ENCODE peak calls at places on chromosome 1, in ten cellular contexts. R is retina, H is prostate gland, T is NCI-H446 treated with DMSO at 0.1 percent for 48 hours, J is tibial artery, N is activated T-cell treated with anti-CD3 and anti-CD28 coated beads for 24 hours, U is aorta, Q is bronchial epithelial cell, O is DND-41, G is stromal cell of bone marrow. B is an unnamed sample.

GRCh38 chr1:41810446-41810845 is 108.3 kb downstream of the HIVEP3 start:
- DNase-seq in Q (peak), N (no peak), J (no peak), R (peak), T (no peak), O (peak), U (no peak), H (no peak), G (no peak), B (no peak)

GRCh38 chr1:242205622-242206489 is 207.0 kb upstream of the MAP1LC3C start:
- DNase-seq in O (no peak), T (peak), Q (peak), H (no peak), J (no peak), R (no peak), G (peak), U (no peak), N (no peak), B (no peak)

GRCh38 chr1:116433283-116434257 is 60.5 kb downstream of the ATP1A1 start:
- DNase-seq in G (no peak), Q (peak), U (no peak), O (no peak), J (no peak), H (peak), T (no peak), R (peak), N (no peak), B (no peak)

GRCh38 chr1:3898475-3898735 is 1.7 kb downstream of the C1orf174 start:
- DNase-seq in H (no peak), J (no peak), Q (no peak), T (no peak), U (no peak), G (no peak), O (no peak), R (no peak), N (no peak), B (no peak)

GRCh38 chr1:25204797-25205441 is 27.4 kb downstream of the SYF2 start:
- DNase-seq in N (no peak), R (peak), Q (peak), H (no peak), U (no peak), O (peak), G (peak), T (no peak), J (no peak), B (no peak)

GRCh38 chr1:107877092-107877491 is 87.9 kb downstream of the VAV3 start:
- DNase-seq in R (no peak), N (no peak), H (no peak), Q (peak), J (no peak), U (no peak), G (peak), O (no peak), T (peak), B (no peak)

GRCh38 chr1:108561731-108562326 is 1.9 kb downstream of the EEIG2 start:
- DNase-seq in O (peak), H (peak), R (peak), J (peak), G (no peak), U (peak), N (peak), Q (peak), T (peak), B (peak)

GRCh38 chr1:62882161-62882560 is 98.2 kb downstream of the ATG4C start:
- DNase-seq in G (no peak), N (no peak), H (no peak), U (no peak), R (peak), O (no peak), Q (peak), T (peak), J (no peak), B (no peak)

GRCh38 chr1:204410764-204411450 is 710 bp downstream of the PPP1R15B start:
- DNase-seq in N (peak), R (no peak), Q (peak), U (peak), G (no peak), J (peak), H (peak), T (no peak), O (peak), B (no peak)

GRCh38 chr1:39184354-39184818 is 20.1 kb upstream of the MACF1 start:
- DNase-seq in G (no peak), N (no peak), H (no peak), T (no peak), O (no peak), R (no peak), U (no peak), J (no peak), Q (no peak), B (no peak)

GRCh38 chr1:151946366-151946764 is 37.1 kb upstream of the THEM4 start:
- DNase-seq in O (no peak), R (no peak), Q (peak), N (no peak), J (no peak), G (no peak), H (no peak), T (no peak), U (no peak), B (no peak)

GRCh38 chr1:40838045-40838979 is 23.9 kb downstream of the CITED4 start:
- DNase-seq in O (no peak), R (no peak), N (no peak), T (no peak), H (no peak), J (no peak), Q (no peak), U (peak), G (no peak), B (peak)

GRCh38 chr1:7853341-7854026 is 619 bp upstream of the UTS2 start:
- DNase-seq in J (no peak), T (no peak), N (no peak), H (no peak), U (no peak), R (no peak), O (no peak), Q (no peak), G (no peak), B (no peak)

GRCh38 chr1:187876775-187877174 is 1048.0 kb downstream of the PLA2G4A start:
- DNase-seq in T (no peak), U (no peak), R (no peak), O (no peak), Q (no peak), G (no peak), H (no peak), N (no peak), J (no peak), B (no peak)

GRCh38 chr1:61215676-61216289 is 133.4 kb downstream of the NFIA start:
- DNase-seq in N (no peak), T (no peak), O (no peak), H (no peak), G (no peak), Q (no peak), J (no peak), U (no peak), R (no peak), B (no peak)

GRCh38 chr1:227948493-227949260 is 945 bp upstream of the WNT9A start:
- DNase-seq in R (peak), H (no peak), G (no peak), O (no peak), Q (peak), T (no peak), J (peak), N (no peak), U (no peak), B (peak)

GRCh38 chr1:201883786-201884185 is 4.9 kb upstream of the SHISA4 start:
- DNase-seq in N (no peak), T (no peak), O (no peak), U (no peak), R (no peak), J (peak), Q (peak), G (peak), H (no peak), B (no peak)

GRCh38 chr1:97331165-97331564 is 589.7 kb downstream of the DPYD start:
- DNase-seq in J (no peak), G (no peak), Q (no peak), R (no peak), N (no peak), U (no peak), H (no peak), T (no peak), O (no peak), B (no peak)

GRCh38 chr1:58785424-58786058 is 1.7 kb upstream of the JUN start:
- DNase-seq in G (no peak), U (no peak), T (peak), O (peak), J (peak), R (no peak), N (no peak), H (peak), Q (peak), B (peak)

GRCh38 chr1:101388904-101389546 is 152.2 kb downstream of the S1PR1 start:
- DNase-seq in R (no peak), T (no peak), J (no peak), O (peak), U (no peak), H (no peak), Q (no peak), G (peak), N (no peak), B (no peak)

GRCh38 chr1:209988706-209989105 is 50.7 kb downstream of the SYT14 start:
- DNase-seq in T (no peak), U (no peak), H (no peak), Q (peak), G (no peak), N (no peak), O (no peak), J (no peak), R (no peak), B (no peak)

GRCh38 chr1:156794506-156795373 is 21.9 kb downstream of the SH2D2A start:
- DNase-seq in Q (no peak), T (no peak), N (no peak), O (peak), U (no peak), H (no peak), G (no peak), R (no peak), J (no peak), B (no peak)

GRCh38 chr1:208089971-208090755 is 154.0 kb downstream of the PLXNA2 start:
- DNase-seq in J (no peak), O (no peak), R (no peak), T (peak), H (no peak), U (peak), Q (no peak), G (no peak), N (no peak), B (no peak)

GRCh38 chr1:231139125-231139649 is 22.7 kb upstream of the TRIM67 start:
- DNase-seq in H (no peak), T (no peak), G (peak), O (no peak), Q (peak), R (no peak), U (no peak), N (no peak), J (no peak), B (no peak)

GRCh38 chr1:29245876-29246275 is 9.6 kb downstream of the PTPRU start:
- DNase-seq in T (no peak), N (no peak), G (no peak), H (no peak), J (peak), U (no peak), O (peak), R (peak), Q (peak), B (no peak)

GRCh38 chr1:109383087-109383779 is 14.5 kb downstream of the SORT1 start:
- DNase-seq in O (no peak), R (no peak), H (no peak), T (no peak), G (no peak), Q (no peak), J (no peak), U (no peak), N (no peak), B (no peak)

GRCh38 chr1:244444854-244445253 is 6.9 kb downstream of the ADSS2 start:
- DNase-seq in J (no peak), H (no peak), T (peak), O (no peak), N (no peak), G (no peak), U (no peak), R (no peak), Q (peak), B (no peak)